ENCODE peak calls at places on chromosomes 3 and 15, in seven cellular contexts. A is uterus, S is IMR-90, Q is esophagus squamous epithelium, Z is prostate gland, X is breast epithelium, K is A549. Y is an unnamed sample.

GRCh38 chr3:157089455-157090221 is 70.3 kb downstream of the CCNL1 start:
- DNase-seq in X (no peak), A (peak), Q (no peak), Z (peak), K (peak), S (peak), Y (no peak)

GRCh38 chr3:195249057-195249770 is 21.7 kb downstream of the XXYLT1 start:
- DNase-seq in Q (no peak), A (peak), X (no peak), K (no peak), S (no peak), Z (no peak), Y (no peak)

GRCh38 chr15:77335298-77335697 is 84.6 kb downstream of the PEAK1 start:
- DNase-seq in S (peak), Q (no peak), X (no peak), Z (no peak), A (peak), K (no peak), Y (peak)

GRCh38 chr3:66378256-66378655 is 122.6 kb downstream of the LRIG1 start:
- DNase-seq in K (peak), Z (no peak), S (peak), X (no peak), Q (no peak), A (no peak), Y (no peak)

GRCh38 chr3:4222574-4222973 is 80.6 kb upstream of the SETMAR start:
- DNase-seq in S (no peak), Z (no peak), A (no peak), X (no peak), Q (no peak), K (no peak), Y (no peak)

GRCh38 chr3:107217161-107217560 is 160.1 kb upstream of the CCDC54 start:
- DNase-seq in S (peak), A (no peak), X (no peak), Z (no peak), Q (no peak), K (peak), Y (no peak)

GRCh38 chr3:52331091-52331490 is 15.0 kb downstream of the DNAH1 start:
- DNase-seq in Z (no peak), K (no peak), Q (no peak), S (no peak), X (no peak), A (no peak), Y (no peak)

GRCh38 chr3:52339612-52340011 is 23.5 kb downstream of the DNAH1 start:
- DNase-seq in A (peak), Z (peak), Q (no peak), K (peak), X (no peak), S (peak), Y (no peak)

GRCh38 chr15:98943609-98944111 is 63.9 kb downstream of the PGPEP1L start:
- DNase-seq in S (peak), Z (no peak), A (peak), Q (no peak), X (no peak), K (no peak), Y (peak)

GRCh38 chr15:37877851-37878577 is 56.4 kb upstream of the TMCO5A start:
- DNase-seq in A (no peak), K (no peak), S (peak), X (no peak), Q (no peak), Z (no peak), Y (no peak)

GRCh38 chr3:84885199-84885882 is 73.4 kb upstream of the CADM2 start:
- DNase-seq in Q (no peak), K (no peak), Z (no peak), X (no peak), S (no peak), A (no peak), Y (no peak)

GRCh38 chr15:85571780-85572179 is 191.4 kb downstream of the AKAP13 start:
- DNase-seq in S (no peak), Q (no peak), X (no peak), Z (no peak), A (no peak), K (no peak), Y (no peak)

GRCh38 chr3:108818404-108818803 is 4.2 kb upstream of the TRAT1 start:
- DNase-seq in Q (no peak), X (no peak), S (peak), K (peak), A (no peak), Z (no peak), Y (no peak)

GRCh38 chr3:33664195-33664594 is 53.9 kb downstream of the CLASP2 start:
- DNase-seq in A (no peak), S (peak), K (no peak), X (no peak), Q (no peak), Z (no peak), Y (no peak)

GRCh38 chr3:159458010-159458409 is 530.6 kb upstream of the IL12A start:
- DNase-seq in Z (no peak), K (peak), Q (no peak), S (peak), X (no peak), A (no peak), Y (no peak)

GRCh38 chr3:11379238-11379823 is 107.1 kb downstream of the ATG7 start:
- DNase-seq in Z (peak), A (no peak), K (peak), X (no peak), Q (no peak), S (peak), Y (no peak)

GRCh38 chr3:48119495-48120193 is 68.6 kb downstream of the CDC25A start:
- DNase-seq in Q (no peak), A (peak), X (no peak), Z (no peak), S (peak), K (no peak), Y (peak)

GRCh38 chr3:20576228-20576627 is 390.2 kb upstream of the SGO1 start:
- DNase-seq in A (no peak), S (peak), Q (no peak), Z (no peak), X (no peak), K (no peak), Y (no peak)

GRCh38 chr15:88613074-88613944 is 7.8 kb upstream of the AEN start:
- DNase-seq in X (no peak), A (no peak), K (no peak), Q (no peak), Z (no peak), S (peak), Y (no peak)

GRCh38 chr3:30141927-30142326 is 464.5 kb upstream of the TGFBR2 start:
- DNase-seq in Z (no peak), X (no peak), Q (no peak), A (no peak), K (no peak), S (no peak), Y (no peak)

GRCh38 chr3:112090899-112091586 is 4.9 kb downstream of the C3orf52 start:
- DNase-seq in Q (no peak), A (no peak), K (no peak), X (no peak), S (no peak), Z (no peak), Y (no peak)

GRCh38 chr15:101689901-101690300 is 34.4 kb downstream of the TARS3 start:
- DNase-seq in Q (no peak), Z (no peak), X (no peak), A (no peak), S (peak), K (no peak), Y (no peak)

GRCh38 chr15:100968043-100968966 is 49.1 kb downstream of the LRRK1 start:
- DNase-seq in K (no peak), S (peak), A (no peak), Q (no peak), X (no peak), Z (no peak), Y (no peak)

GRCh38 chr3:42262525-42262924 is 3.5 kb downstream of the CCK start:
- DNase-seq in X (no peak), A (no peak), Q (no peak), S (peak), Z (no peak), K (peak), Y (no peak)

DNA sequence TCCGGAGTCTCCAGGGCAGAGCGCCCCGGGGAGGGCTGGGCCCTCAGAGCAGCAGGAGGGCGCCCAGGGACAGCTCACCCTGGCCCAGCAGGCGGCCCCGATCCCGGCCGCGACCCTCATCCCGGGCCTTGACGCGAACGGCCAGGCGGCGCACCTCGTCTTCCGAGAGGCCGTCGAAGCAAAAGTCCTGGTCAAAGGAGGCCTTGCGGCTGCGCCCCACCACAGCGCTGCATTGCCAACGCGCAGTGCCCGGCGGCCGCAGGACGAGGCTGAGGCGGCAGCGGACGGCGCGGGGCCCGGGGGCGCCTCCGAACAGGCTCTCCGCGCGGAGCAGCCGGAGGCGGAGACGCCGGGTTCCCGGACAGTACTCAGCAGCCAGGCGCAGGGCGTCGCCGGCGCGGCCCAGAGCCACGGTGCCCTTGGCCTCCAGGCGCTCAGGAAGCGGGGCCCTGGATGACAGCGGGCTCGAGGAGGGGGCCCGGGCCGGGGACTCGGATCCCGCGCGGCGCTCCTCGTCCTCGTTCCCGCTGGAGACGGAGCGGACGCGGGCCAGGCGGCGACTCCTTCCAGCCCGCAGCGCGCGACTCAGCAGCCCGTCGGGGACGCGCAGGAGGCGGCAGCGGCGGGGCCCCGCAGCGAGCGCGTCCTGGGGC is 1.1 kb downstream of the C2CD4B start:
- DNase-seq in K (peak), Z (no peak), Q (no peak), X (no peak), A (no peak), S (no peak), Y (no peak)
- TF ChIP-seq POLR2A in K (no peak), Z (no peak), Q (no peak), X (no peak), A (no peak), S (no peak), Y (no peak)

DNA sequence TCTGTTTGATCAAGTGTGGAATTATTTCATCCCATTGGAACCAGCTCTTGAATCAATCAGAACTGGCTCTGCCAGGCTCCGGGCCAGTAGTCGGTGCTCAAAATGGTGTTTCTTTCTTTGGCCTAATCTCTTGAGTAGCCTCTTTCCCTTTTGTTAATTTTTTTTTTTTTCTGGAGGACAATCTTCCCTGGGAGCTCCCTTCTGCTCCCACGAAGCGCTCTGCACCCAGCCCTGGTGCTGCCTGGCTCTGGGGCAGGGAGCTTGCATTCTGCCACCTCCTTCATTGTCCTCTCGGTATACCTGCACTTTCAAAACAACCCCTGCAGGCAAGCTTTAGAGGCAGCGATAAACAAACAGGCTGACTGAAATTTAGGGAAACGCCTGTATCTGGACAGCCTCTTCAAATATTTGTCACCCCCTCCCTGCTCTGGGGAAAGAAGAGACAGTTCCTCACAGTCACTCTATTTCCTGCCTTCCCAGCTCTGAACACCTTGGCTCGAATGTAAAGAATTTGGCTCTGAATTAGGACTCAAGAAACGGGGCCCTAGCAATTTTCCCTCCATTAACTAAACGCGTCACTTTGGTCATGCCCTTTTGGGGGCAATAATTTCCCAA is 1.1 kb upstream of the THSD4 start:
- DNase-seq in Q (no peak), Z (no peak), K (peak), S (no peak), A (no peak), X (no peak), Y (no peak)
- H3K4me3 ChIP-seq in Q (no peak), Z (no peak), K (peak), S (no peak), A (no peak), X (no peak), Y (no peak)

DNA sequence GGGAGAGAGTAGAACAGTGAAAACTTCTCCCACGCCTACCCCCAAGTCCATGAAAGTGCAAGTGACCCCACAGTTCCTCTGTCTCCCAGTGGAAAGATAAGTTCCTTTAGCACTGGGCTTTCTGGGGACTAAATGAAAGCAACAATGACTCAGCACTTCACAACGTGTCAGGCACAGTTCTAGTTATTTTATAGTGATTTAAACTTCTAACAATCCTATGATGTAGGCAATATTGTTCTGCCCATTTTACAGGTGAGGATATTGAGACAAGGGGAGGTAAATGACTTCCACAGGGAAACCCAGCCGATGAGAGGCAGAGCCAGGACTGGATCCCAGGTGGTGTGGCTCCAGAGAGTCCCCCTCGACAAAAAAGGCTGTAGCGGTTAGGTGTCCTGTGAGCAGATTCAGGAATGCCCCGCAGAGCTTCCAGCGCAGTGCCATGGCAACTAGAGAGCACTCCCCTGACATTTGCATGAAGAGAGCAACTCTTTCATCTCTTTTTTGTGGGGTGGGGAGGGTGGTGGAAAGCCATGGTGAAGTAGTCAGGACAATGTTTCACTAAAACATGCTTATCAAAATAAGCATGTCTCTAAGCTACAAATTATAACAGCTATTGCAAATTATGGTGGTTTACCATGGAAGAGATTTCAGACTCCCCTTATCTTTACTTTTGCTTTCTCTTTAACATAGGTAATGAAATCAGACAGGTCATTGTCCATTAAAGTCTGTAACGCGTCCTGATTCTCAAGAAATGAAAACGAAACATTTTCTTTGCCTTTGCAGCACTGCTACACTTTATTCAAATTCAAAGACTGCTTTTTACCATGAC is 62.1 kb downstream of the NR2F2 start:
- DNase-seq in A (no peak), X (no peak), Q (no peak), S (peak), K (no peak), Z (no peak), Y (no peak)
- TF ChIP-seq POLR2A in A (no peak), X (no peak), Q (no peak), S (no peak), K (no peak), Z (no peak), Y (no peak)

GRCh38 chr3:31531465-31531991 is 1.2 kb upstream of the STT3B start:
- DNase-seq in S (peak), K (no peak), Q (no peak), X (no peak), A (no peak), Z (no peak), Y (no peak)

GRCh38 chr3:31532587-31533168 is at the start of gene STT3B:
- DNase-seq in Q (peak), K (peak), Z (peak), S (peak), X (no peak), A (peak), Y (peak)

GRCh38 chr3:31531992-31532586 is 636 bp upstream of the STT3B start:
- DNase-seq in K (peak), S (peak), Z (peak), X (peak), A (peak), Q (peak), Y (peak)

GRCh38 chr3:31533169-31533870 is 595 bp downstream of the STT3B start:
- DNase-seq in X (peak), A (peak), Z (peak), K (peak), S (peak), Q (no peak), Y (peak)

GRCh38 chr3:31530039-31530983 is 2.4 kb upstream of the STT3B start:
- DNase-seq in Z (no peak), Q (no peak), A (no peak), K (no peak), X (no peak), S (no peak), Y (no peak)
- H3K4me3 ChIP-seq in Z (no peak), Q (no peak), A (no peak), K (peak), X (no peak), S (no peak), Y (peak)

GRCh38 chr15:44910981-44911625 is 45.4 kb upstream of the TERB2 start:
- DNase-seq in A (no peak), K (no peak), Q (no peak), Z (no peak), X (no peak), S (no peak), Y (no peak)
- TF ChIP-seq POLR2A in A (no peak), K (no peak), Q (no peak), Z (no peak), X (no peak), S (no peak), Y (no peak)

Y was measured in gastrocnemius medialis.